ENCODE peak calls at places on chromosome 1, in ten cellular contexts. J is H9, P is omental fat pad, M is testis, O is kidney, X is foreskin fibroblast, G is type B pancreatic cell, W is heart left ventricle, E is AG09319, N is mucosa of descending colon. U is an unnamed sample.

GRCh38 chr1:152870831-152871730 is 7.0 kb upstream of the SMCP start:
- DNase-seq in G (no peak), X (no peak), M (peak), O (no peak), W (no peak), N (peak), J (peak), E (no peak), P (no peak), U (peak)

GRCh38 chr1:164772635-164773034 is 213.7 kb downstream of the PBX1 start:
- DNase-seq in N (no peak), X (peak), P (peak), G (no peak), E (peak), O (no peak), J (no peak), W (peak), M (no peak), U (peak)

GRCh38 chr1:12177999-12178441 is 11.2 kb downstream of the TNFRSF1B start:
- DNase-seq in E (peak), G (no peak), J (peak), P (peak), W (peak), M (no peak), O (peak), X (peak), N (peak), U (peak)

GRCh38 chr1:211781260-211781659 is 49.3 kb downstream of the LPGAT1 start:
- DNase-seq in M (no peak), O (no peak), W (no peak), E (no peak), X (no peak), J (no peak), G (no peak), N (no peak), P (no peak), U (no peak)

GRCh38 chr1:72285074-72285425 is 2.7 kb upstream of the NEGR1 start:
- DNase-seq in W (no peak), J (no peak), P (no peak), G (no peak), X (no peak), O (no peak), N (peak), M (no peak), E (no peak), U (no peak)

GRCh38 chr1:7454052-7454815 is 316.9 kb upstream of the VAMP3 start:
- DNase-seq in J (peak), X (no peak), N (peak), P (no peak), G (no peak), O (no peak), W (no peak), M (peak), E (no peak), U (peak)

GRCh38 chr1:147117109-147117508 is 55.2 kb downstream of the PRKAB2 start:
- DNase-seq in O (no peak), M (no peak), X (no peak), N (no peak), P (no peak), W (no peak), G (no peak), E (no peak), J (no peak), U (no peak)

GRCh38 chr1:234617986-234618725 is 8.2 kb upstream of the IRF2BP2 start:
- DNase-seq in O (no peak), E (peak), N (no peak), W (no peak), P (no peak), J (no peak), M (no peak), X (peak), G (no peak), U (peak)

GRCh38 chr1:47991187-47991586 is 6.0 kb downstream of the TRABD2B start:
- DNase-seq in O (no peak), N (no peak), G (no peak), M (no peak), W (no peak), J (peak), X (peak), P (no peak), E (peak), U (peak)

GRCh38 chr1:159239551-159240220 is 35.0 kb downstream of the ACKR1 start:
- DNase-seq in J (no peak), M (no peak), G (no peak), W (no peak), P (no peak), E (no peak), X (no peak), O (no peak), N (no peak), U (no peak)

GRCh38 chr1:116966791-116967190 is 34.8 kb upstream of the CD101 start:
- DNase-seq in P (no peak), O (no peak), G (no peak), N (no peak), J (no peak), X (no peak), E (peak), W (no peak), M (no peak), U (no peak)

GRCh38 chr1:200386416-200386815 is 23.4 kb downstream of the ZNF281 start:
- DNase-seq in P (no peak), E (no peak), O (no peak), M (no peak), G (no peak), J (no peak), W (no peak), X (no peak), N (no peak), U (no peak)

GRCh38 chr1:42333662-42334239 is 1.3 kb downstream of the FOXJ3 start:
- DNase-seq in N (no peak), E (no peak), O (no peak), W (no peak), M (no peak), P (no peak), G (no peak), X (no peak), J (no peak), U (no peak)

GRCh38 chr1:213484333-213484732 is 433.3 kb downstream of the RPS6KC1 start:
- DNase-seq in W (no peak), N (no peak), O (no peak), M (no peak), X (no peak), E (no peak), J (no peak), P (no peak), G (no peak), U (no peak)

GRCh38 chr1:23616292-23616822 is 57.1 kb upstream of the ID3 start:
- DNase-seq in G (no peak), X (no peak), M (peak), P (no peak), E (no peak), J (no peak), O (no peak), W (no peak), N (no peak), U (no peak)

GRCh38 chr1:184802739-184803492 is 48.3 kb upstream of the EDEM3 start:
- DNase-seq in P (no peak), W (no peak), G (no peak), O (no peak), E (peak), M (no peak), J (no peak), N (no peak), X (peak), U (peak)

GRCh38 chr1:198641506-198641905 is 2.7 kb downstream of the PTPRC start:
- DNase-seq in E (no peak), N (no peak), P (no peak), X (no peak), M (no peak), G (no peak), O (no peak), W (no peak), J (no peak), U (no peak)

GRCh38 chr1:31572323-31573104 is 3.8 kb upstream of the TINAGL1 start:
- DNase-seq in E (no peak), O (peak), X (peak), P (no peak), G (peak), N (no peak), M (no peak), J (no peak), W (no peak), U (peak)

GRCh38 chr1:232533328-232533727 is 96.6 kb downstream of the SIPA1L2 start:
- DNase-seq in J (no peak), X (no peak), O (no peak), W (no peak), E (no peak), P (no peak), N (no peak), G (no peak), M (no peak), U (no peak)

GRCh38 chr1:76510672-76511071 is 356.6 kb upstream of the ST6GALNAC5 start:
- DNase-seq in X (no peak), J (no peak), G (no peak), M (no peak), N (no peak), E (no peak), P (no peak), O (no peak), W (no peak), U (no peak)

GRCh38 chr1:39129514-39129913 is 75.0 kb upstream of the MACF1 start:
- DNase-seq in N (no peak), E (no peak), G (no peak), M (no peak), O (no peak), J (no peak), X (no peak), W (no peak), P (no peak), U (no peak)

GRCh38 chr1:39130297-39130696 is 74.2 kb upstream of the MACF1 start:
- DNase-seq in M (no peak), J (no peak), O (no peak), W (no peak), P (no peak), N (no peak), E (no peak), G (no peak), X (peak), U (peak)

GRCh38 chr1:39128126-39128525 is 76.4 kb upstream of the MACF1 start:
- DNase-seq in M (no peak), O (no peak), N (no peak), G (no peak), X (no peak), W (no peak), J (no peak), P (no peak), E (no peak), U (no peak)

GRCh38 chr1:39128959-39129358 is 75.5 kb upstream of the MACF1 start:
- DNase-seq in P (no peak), G (no peak), J (no peak), O (peak), N (peak), X (no peak), E (no peak), W (no peak), M (no peak), U (no peak)

GRCh38 chr1:39127513-39127912 is 77.0 kb upstream of the MACF1 start:
- DNase-seq in G (no peak), M (peak), J (no peak), E (no peak), W (no peak), N (no peak), X (peak), O (no peak), P (no peak), U (no peak)
- TF ChIP-seq CTCF in G (no peak), M (no peak), J (no peak), E (no peak), W (no peak), N (no peak), X (no peak), O (no peak), P (no peak), U (no peak)

GRCh38 chr1:220824031-220824989 is 37.6 kb downstream of the MTARC1 start:
- DNase-seq in W (no peak), M (no peak), E (no peak), J (no peak), X (no peak), P (no peak), O (no peak), N (no peak), G (no peak), U (peak)
- TF ChIP-seq CTCF in W (no peak), M (no peak), E (no peak), J (no peak), X (no peak), P (no peak), O (no peak), N (no peak), G (no peak), U (no peak)

DNA sequence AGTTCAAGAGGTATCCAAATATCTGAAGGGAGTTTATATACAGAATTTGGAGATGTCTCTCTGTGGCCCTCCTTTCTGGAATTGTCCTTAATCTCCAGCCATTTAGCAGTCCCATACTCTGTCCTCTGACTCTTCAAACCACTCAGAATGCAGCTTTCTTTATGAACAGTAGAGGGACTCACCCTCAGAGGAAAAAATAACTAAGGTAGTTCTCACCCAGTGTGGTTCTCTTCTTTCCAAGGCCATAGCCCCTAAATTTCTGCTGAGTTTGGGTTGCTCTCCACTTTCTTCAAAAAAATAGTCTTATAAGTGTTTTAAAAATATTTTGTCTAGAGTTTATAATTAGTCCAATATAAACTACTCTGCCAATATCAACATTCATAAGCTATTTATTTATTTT is 369.7 kb downstream of the MATN1 start:
- DNase-seq in M (no peak), N (no peak), J (no peak), P (no peak), O (no peak), W (no peak), E (no peak), X (no peak), G (no peak), U (no peak)
- TF ChIP-seq CTCF in M (peak), N (no peak), J (peak), P (no peak), O (no peak), W (no peak), E (peak), X (peak), G (peak), U (peak)

GRCh38 chr1:73637275-73637674 is 560.7 kb downstream of the LRRIQ3 start:
- DNase-seq in J (no peak), M (no peak), W (no peak), X (no peak), O (no peak), G (no peak), P (no peak), N (no peak), E (no peak), U (no peak)

GRCh38 chr1:73639494-73639893 is 558.5 kb downstream of the LRRIQ3 start:
- DNase-seq in W (no peak), P (no peak), J (no peak), E (no peak), M (no peak), X (no peak), O (no peak), G (no peak), N (no peak), U (no peak)

DNA sequence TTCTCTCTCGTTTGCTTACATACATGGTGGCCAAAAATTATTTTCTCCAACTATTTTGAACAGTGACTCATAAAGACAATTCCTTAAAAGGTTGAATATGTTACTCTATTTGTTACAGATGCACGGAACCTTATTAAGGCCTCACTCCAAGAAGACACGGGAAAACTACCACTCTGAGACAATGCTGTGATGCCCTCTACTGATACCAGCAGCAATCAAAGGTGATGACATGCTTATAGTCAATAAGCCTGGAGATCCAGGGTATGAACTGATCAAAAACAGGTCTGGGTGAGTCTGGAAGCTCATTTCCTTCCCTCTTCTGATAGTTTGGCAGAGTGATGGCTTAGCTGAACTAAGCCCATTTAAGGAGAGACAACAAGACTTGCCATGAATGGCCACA is 563.0 kb downstream of the LRRIQ3 start:
- DNase-seq in G (no peak), J (no peak), X (no peak), N (peak), P (no peak), M (no peak), W (no peak), E (no peak), O (no peak), U (no peak)
- TF ChIP-seq CTCF in G (no peak), J (peak), X (no peak), N (no peak), P (no peak), M (no peak), W (no peak), E (no peak), O (no peak), U (no peak)

GRCh38 chr1:19563336-19564097 is 78.2 kb upstream of the CAPZB start:
- DNase-seq in M (peak), J (no peak), W (peak), O (no peak), X (peak), E (no peak), G (no peak), N (peak), P (no peak), U (peak)
- TF ChIP-seq CTCF in M (no peak), J (no peak), W (no peak), O (no peak), X (no peak), E (no peak), G (no peak), N (no peak), P (no peak), U (no peak)

GRCh38 chr1:92298573-92299476 is at the start of the genes GLMN and RPAP2:
- DNase-seq in W (peak), P (peak), N (peak), M (peak), E (peak), O (peak), X (peak), G (peak), J (peak), U (peak)
- TF ChIP-seq CTCF in W (no peak), P (no peak), N (no peak), M (no peak), E (peak), O (no peak), X (no peak), G (peak), J (peak), U (peak)